ENCODE peak calls at places on chromosomes 13 and 19, in ten cellular contexts. F, U, G, P, Z, T, V, J, C and M are unnamed samples.

GRCh38 chr13:46630419-46631183 is 77.6 kb downstream of the LRCH1 start:
- ATAC-seq in V (no peak), J (no peak), C (no peak), P (no peak), F (peak), T (no peak), G (no peak), Z (no peak), U (no peak), M (no peak)

GRCh38 chr13:75656590-75656989 is 20.5 kb downstream of the LMO7 start:
- ATAC-seq in V (no peak), P (no peak), C (no peak), J (no peak), G (no peak), T (no peak), F (no peak), U (no peak), Z (no peak), M (no peak)

GRCh38 chr13:73914119-73914518 is 220.1 kb downstream of the KLF12 start:
- ATAC-seq in F (peak), J (no peak), Z (no peak), G (no peak), T (no peak), C (no peak), U (no peak), V (no peak), P (peak), M (no peak)

GRCh38 chr13:23903906-23904280 is 6.6 kb upstream of the C1QTNF9B start:
- ATAC-seq in V (no peak), J (no peak), T (peak), P (peak), Z (no peak), U (no peak), F (no peak), G (no peak), C (no peak), M (peak)

GRCh38 chr19:55913643-55914268 is 18.4 kb downstream of the NLRP13 start:
- ATAC-seq in U (peak), V (peak), P (no peak), T (no peak), C (no peak), G (no peak), Z (no peak), J (no peak), F (no peak), M (no peak)

GRCh38 chr19:41998246-41999020 is 4.4 kb upstream of the ATP1A3 start:
- ATAC-seq in U (peak), P (no peak), V (peak), G (no peak), Z (no peak), T (no peak), J (no peak), F (peak), C (peak), M (peak)

GRCh38 chr13:95137096-95137495 is 164.2 kb downstream of the ABCC4 start:
- ATAC-seq in Z (no peak), G (peak), V (no peak), J (no peak), U (no peak), P (no peak), F (peak), C (no peak), T (no peak), M (no peak)

GRCh38 chr13:104868806-104869205 is 1666.7 kb downstream of the EFNB2 start:
- ATAC-seq in F (peak), T (no peak), Z (no peak), V (no peak), U (no peak), J (no peak), P (no peak), G (no peak), C (no peak), M (no peak)

GRCh38 chr13:23969672-23970071 is 72.4 kb upstream of the C1QTNF9B start:
- ATAC-seq in U (no peak), Z (peak), V (no peak), T (no peak), F (no peak), G (peak), C (peak), P (no peak), J (no peak), M (no peak)

GRCh38 chr19:46913198-46913851 is 52.5 kb downstream of the ARHGAP35 start:
- ATAC-seq in C (peak), Z (no peak), F (peak), J (no peak), G (no peak), U (peak), P (peak), T (peak), V (no peak), M (no peak)

GRCh38 chr19:47152632-47153031 is 22.0 kb downstream of the SAE1 start:
- ATAC-seq in U (no peak), C (no peak), T (no peak), P (peak), J (no peak), V (no peak), G (peak), Z (no peak), F (no peak), M (peak)

GRCh38 chr13:46374710-46375109 is 12.3 kb downstream of the RUBCNL start:
- ATAC-seq in C (no peak), P (no peak), T (peak), J (no peak), Z (peak), F (peak), U (peak), G (no peak), V (no peak), M (no peak)

GRCh38 chr19:32336259-32337111 is 8.9 kb upstream of the ZNF507 start:
- ATAC-seq in C (peak), P (peak), T (no peak), J (no peak), U (peak), F (no peak), Z (peak), G (no peak), V (no peak), M (peak)

GRCh38 chr13:42028113-42028799 is 20.2 kb upstream of the DGKH start:
- ATAC-seq in V (no peak), U (no peak), F (no peak), G (no peak), T (no peak), P (no peak), J (no peak), Z (peak), C (peak), M (no peak)

GRCh38 chr19:38924383-38924782 is 6.2 kb downstream of the SARS2 start:
- ATAC-seq in P (no peak), V (no peak), G (no peak), U (no peak), F (no peak), J (no peak), Z (peak), T (no peak), C (no peak), M (no peak)

GRCh38 chr19:1177322-1178114 is 3.5 kb upstream of the SBNO2 start:
- ATAC-seq in U (no peak), J (no peak), T (no peak), V (peak), Z (no peak), G (no peak), C (peak), P (no peak), F (no peak), M (peak)

GRCh38 chr13:72139192-72139591 is 272.2 kb upstream of the DACH1 start:
- ATAC-seq in Z (peak), C (no peak), V (no peak), U (no peak), F (no peak), J (no peak), G (peak), T (no peak), P (no peak), M (no peak)

GRCh38 chr13:73327579-73327978 is 268.8 kb downstream of the KLF5 start:
- ATAC-seq in P (no peak), T (no peak), Z (peak), C (no peak), U (no peak), V (no peak), G (no peak), F (no peak), J (no peak), M (no peak)

GRCh38 chr19:30444686-30445232 is 72.6 kb downstream of the ZNF536 start:
- ATAC-seq in G (no peak), Z (no peak), J (no peak), P (no peak), U (no peak), F (no peak), C (no peak), T (no peak), V (no peak), M (no peak)

GRCh38 chr19:10858204-10858828 is 10.1 kb downstream of the C19orf38 start:
- ATAC-seq in Z (no peak), U (peak), F (peak), G (no peak), C (peak), T (peak), V (peak), J (no peak), P (no peak), M (no peak)

GRCh38 chr13:46885018-46885417 is 11.8 kb downstream of the HTR2A start:
- ATAC-seq in Z (no peak), V (no peak), T (no peak), P (no peak), C (no peak), G (no peak), F (no peak), U (no peak), J (no peak), M (no peak)

GRCh38 chr13:40158218-40158617 is 502.8 kb downstream of the COG6 start:
- ATAC-seq in U (no peak), T (no peak), C (no peak), Z (peak), F (no peak), V (no peak), P (peak), G (no peak), J (no peak), M (no peak)

GRCh38 chr13:39663958-39664357 is 8.5 kb downstream of the COG6 start:
- ATAC-seq in T (no peak), C (no peak), J (no peak), U (no peak), P (no peak), V (no peak), G (no peak), Z (no peak), F (no peak), M (no peak)

GRCh38 chr13:50617134-50617721 is 226.3 kb downstream of the DLEU7 start:
- ATAC-seq in J (no peak), C (no peak), T (no peak), U (no peak), P (no peak), V (peak), Z (no peak), G (no peak), F (no peak), M (no peak)

GRCh38 chr19:41911889-41912731 is 16.1 kb downstream of the ERFL start:
- ATAC-seq in C (peak), U (peak), Z (no peak), T (no peak), J (no peak), V (peak), G (no peak), P (no peak), F (peak), M (no peak)

GRCh38 chr19:55460670-55461258 is 678 bp downstream of the ISOC2 start:
- ATAC-seq in Z (peak), F (peak), G (peak), P (peak), V (peak), J (peak), U (peak), C (no peak), T (peak), M (peak)

GRCh38 chr13:84653915-84654534 is 771.8 kb upstream of the SLITRK1 start:
- ATAC-seq in F (no peak), U (no peak), G (no peak), P (peak), C (no peak), T (no peak), J (no peak), Z (peak), V (no peak), M (no peak)

GRCh38 chr13:109669956-109670355 is 116.4 kb downstream of the IRS2 start:
- ATAC-seq in J (no peak), V (no peak), G (no peak), P (no peak), C (no peak), U (no peak), T (peak), Z (no peak), F (no peak), M (no peak)

GRCh38 chr13:40969169-40969901 is 49.8 kb downstream of the ELF1 start:
- ATAC-seq in F (peak), J (no peak), V (no peak), U (no peak), C (no peak), G (no peak), T (peak), P (no peak), Z (peak), M (no peak)

GRCh38 chr19:15284896-15285295 is 47.4 kb downstream of the BRD4 start:
- ATAC-seq in U (no peak), G (no peak), T (no peak), P (no peak), F (no peak), J (no peak), V (no peak), Z (no peak), C (no peak), M (no peak)
- H3K27ac ChIP-seq in U (peak), G (no peak), T (no peak), P (no peak), F (peak), J (peak), V (no peak), Z (no peak), C (no peak), M (peak)

GRCh38 chr19:7677664-7678311 is 898 bp downstream of the MCEMP1 start:
- ATAC-seq in V (no peak), P (no peak), U (peak), C (no peak), J (no peak), T (no peak), F (no peak), Z (no peak), G (no peak), M (no peak)
- H3K4me3 ChIP-seq in V (no peak), P (no peak), U (no peak), C (no peak), J (no peak), T (peak), F (no peak), Z (no peak), G (no peak), M (no peak)

GRCh38 chr19:4456566-4456842 is 1.1 kb downstream of the UBXN6 start:
- ATAC-seq in J (peak), G (no peak), C (no peak), V (no peak), Z (no peak), T (peak), F (no peak), P (peak), U (peak), M (peak)

GRCh38 chr19:4454952-4455738 is 2.4 kb downstream of the UBXN6 start:
- ATAC-seq in U (peak), V (no peak), P (peak), J (peak), C (no peak), Z (no peak), G (no peak), T (peak), F (no peak), M (peak)

GRCh38 chr19:4456843-4457653 is 546 bp downstream of the UBXN6 start:
- ATAC-seq in F (peak), C (peak), U (peak), J (no peak), T (no peak), P (peak), Z (peak), G (peak), V (peak), M (peak)

GRCh38 chr19:4455742-4456565 is 1.6 kb downstream of the UBXN6 start:
- ATAC-seq in V (no peak), P (peak), J (peak), U (peak), G (no peak), Z (peak), C (peak), F (peak), T (peak), M (peak)

DNA sequence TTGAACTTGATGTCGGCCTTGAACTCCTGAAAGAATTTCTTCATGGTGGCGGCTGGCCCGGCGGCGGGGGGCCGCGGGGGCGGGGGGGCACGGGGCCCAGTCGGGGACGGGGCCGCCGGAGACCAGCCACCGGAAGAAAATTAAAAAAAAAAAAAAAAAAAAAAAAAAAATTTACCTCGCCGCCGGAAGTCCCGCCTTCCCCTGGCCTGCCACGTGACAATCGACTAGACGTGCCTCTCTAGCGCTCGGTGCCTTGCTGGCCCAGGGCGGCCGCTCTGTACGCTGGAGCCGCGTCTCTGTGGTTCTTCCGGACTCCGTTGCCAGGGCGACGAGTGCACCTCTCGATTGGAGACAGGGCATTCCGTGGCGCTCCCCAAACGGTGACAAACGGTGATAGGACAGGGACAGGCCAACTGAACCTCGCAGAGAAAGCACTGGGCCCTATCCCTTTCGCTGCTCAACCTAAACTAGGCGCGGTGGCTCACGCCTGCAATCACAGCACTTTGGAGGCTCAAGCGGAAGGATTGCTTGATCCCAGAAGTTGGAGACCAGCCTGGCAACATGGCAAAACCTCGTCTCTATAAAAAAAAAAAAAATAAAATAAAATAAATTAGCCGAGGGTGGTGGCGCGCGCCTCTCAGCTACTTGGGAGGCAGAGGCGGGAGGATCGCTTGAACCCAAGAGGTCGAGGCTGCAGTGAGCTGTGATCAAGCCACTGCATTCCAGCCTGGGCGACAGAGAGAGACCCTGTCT is at the start of gene UBXN6:
- ATAC-seq in Z (peak), T (peak), F (peak), G (peak), U (peak), C (peak), V (peak), J (peak), P (peak), M (peak)
- TF ChIP-seq POLR2A in Z (no peak), T (no peak), F (peak), G (peak), U (no peak), C (no peak), V (no peak), J (no peak), P (no peak), M (no peak)

GRCh38 chr13:100644328-100644727 is 30.3 kb downstream of the TMTC4 start:
- ATAC-seq in Z (no peak), T (no peak), J (no peak), G (no peak), U (no peak), C (no peak), P (no peak), V (no peak), F (no peak), M (no peak)
- H3K27ac ChIP-seq in Z (no peak), T (no peak), J (no peak), G (no peak), U (no peak), C (no peak), P (no peak), V (no peak), F (no peak), M (no peak)

GRCh38 chr13:33743438-33744368 is 74.2 kb upstream of the RFC3 start:
- ATAC-seq in P (no peak), V (no peak), U (no peak), J (no peak), F (peak), G (no peak), T (peak), Z (peak), C (no peak), M (no peak)
- H3K4me3 ChIP-seq in P (no peak), V (no peak), U (no peak), J (no peak), F (peak), G (no peak), T (no peak), Z (no peak), C (no peak), M (no peak)